ENCODE peak calls at places on chromosomes 12 and 14, in six cellular contexts. L is NCI-H1694 treated with DMSO at 0.1 percent for 48 hours, I is sciatic nerve, D is pancreas, K is activated T-helper 1 cell treated with Interleukin-2 at 50 U/mL for 16 hours, U is fibroblast of lung. N is an unnamed sample.

GRCh38 chr14:90274808-90275454 is 18.6 kb downstream of the PSMC1 start:
- DNase-seq in L (no peak), I (no peak), D (no peak), K (no peak), U (peak; percentile 37), N (no peak)

GRCh38 chr14:26276757-26277156 is 321.1 kb downstream of the NOVA1 start:
- DNase-seq in L (peak; percentile 24), I (no peak), D (no peak), K (no peak), U (no peak), N (no peak)

GRCh38 chr12:18895946-18896345 is 158.0 kb downstream of the CAPZA3 start:
- DNase-seq in L (no peak), I (no peak), D (no peak), K (no peak), U (no peak), N (no peak)

GRCh38 chr14:36580856-36581831 is 1.3 kb downstream of the NKX2-8 start:
- DNase-seq in L (peak; percentile 18), I (no peak), D (peak; percentile 39), K (no peak), U (peak; percentile 15), N (no peak)

GRCh38 chr12:89162704-89163261 is 189.5 kb downstream of the DUSP6 start:
- DNase-seq in L (no peak), I (peak; percentile 67), D (peak; percentile 8), K (no peak), U (peak; percentile 99), N (no peak)

GRCh38 chr12:67085699-67086098 is 183.5 kb upstream of the CAND1 start:
- DNase-seq in L (no peak), I (no peak), D (no peak), K (no peak), U (no peak), N (no peak)

GRCh38 chr12:64895541-64895940 is 71.1 kb downstream of the TBC1D30 start:
- DNase-seq in L (no peak), I (no peak), D (no peak), K (no peak), U (peak; percentile 18), N (no peak)

GRCh38 chr14:88948199-88948598 is 123.7 kb downstream of the TTC8 start:
- DNase-seq in L (no peak), I (no peak), D (no peak), K (no peak), U (no peak), N (no peak)

GRCh38 chr14:51846631-51847488 is 13.6 kb upstream of the GNG2 start:
- DNase-seq in L (no peak), I (no peak), D (peak; percentile 20), K (peak; percentile 74), U (peak; percentile 60), N (peak; percentile 66)

GRCh38 chr14:56608682-56609081 is 29.1 kb downstream of the TMEM260 start:
- DNase-seq in L (no peak), I (no peak), D (no peak), K (no peak), U (peak; percentile 60), N (no peak)

GRCh38 chr12:2138871-2139308 is 86.1 kb downstream of the CACNA1C start:
- DNase-seq in L (no peak), I (no peak), D (no peak), K (no peak), U (no peak), N (no peak)

GRCh38 chr14:98227000-98227726 is 1044.8 kb downstream of the BCL11B start:
- DNase-seq in L (no peak), I (no peak), D (no peak), K (no peak), U (no peak), N (no peak)

GRCh38 chr12:75878382-75878720 is 153.2 kb downstream of the PHLDA1 start:
- DNase-seq in L (no peak), I (no peak), D (no peak), K (no peak), U (peak; percentile 86), N (no peak)

GRCh38 chr12:59100585-59100984 is 180.3 kb upstream of the LRIG3 start:
- DNase-seq in L (no peak), I (no peak), D (no peak), K (no peak), U (no peak), N (no peak)

GRCh38 chr14:33676135-33676566 is 274.7 kb downstream of the EGLN3 start:
- DNase-seq in L (peak; percentile 4), I (peak; percentile 61), D (no peak), K (no peak), U (peak; percentile 54), N (no peak)

GRCh38 chr14:35669782-35670181 is 135.8 kb downstream of the INSM2 start:
- DNase-seq in L (no peak), I (no peak), D (no peak), K (no peak), U (peak; percentile 5), N (no peak)

GRCh38 chr12:2289525-2289924 is 236.7 kb downstream of the CACNA1C start:
- DNase-seq in L (no peak), I (no peak), D (no peak), K (no peak), U (no peak), N (no peak)

GRCh38 chr12:85759217-85759616 is 77.0 kb downstream of the RASSF9 start:
- DNase-seq in L (no peak), I (no peak), D (no peak), K (no peak), U (no peak), N (no peak)

GRCh38 chr14:32230695-32231280 is 27.7 kb upstream of the RNU6-8 start:
- DNase-seq in L (no peak), I (no peak), D (no peak), K (no peak), U (peak; percentile 37), N (no peak)